ENCODE peak calls at places on chromosome 7, in eight cellular contexts. One of them, this sample, is unnamed.

GRCh38 chr7:66964391-66964790 is 31.0 kb downstream of the SBDS start:
- DNase-seq in A549: no peak
- DNase-seq in ovary: no peak
- DNase-seq in HCT116: no peak
- DNase-seq in psoas muscle: no peak
- DNase-seq in CD4-positive, alpha-beta T cell: no peak
- DNase-seq in substantia nigra: no peak
- DNase-seq in caudate nucleus: no peak
- DNase-seq in this sample: no peak

GRCh38 chr7:88919484-88920131 is 124.1 kb upstream of the TEX47 start:
- DNase-seq in psoas muscle: no peak
- DNase-seq in HCT116: no peak
- DNase-seq in substantia nigra: no peak
- DNase-seq in CD4-positive, alpha-beta T cell: no peak
- DNase-seq in A549: no peak
- DNase-seq in caudate nucleus: no peak
- DNase-seq in ovary: no peak
- DNase-seq in this sample: no peak

GRCh38 chr7:111409714-111410422 is 152.4 kb downstream of the IMMP2L start:
- DNase-seq in HCT116: no peak
- DNase-seq in CD4-positive, alpha-beta T cell: no peak
- DNase-seq in substantia nigra: no peak
- DNase-seq in caudate nucleus: no peak
- DNase-seq in ovary: no peak
- DNase-seq in A549: no peak
- DNase-seq in psoas muscle: no peak
- DNase-seq in this sample: no peak

GRCh38 chr7:1541431-1542162 is 11.1 kb downstream of the MAFK start:
- DNase-seq in psoas muscle: no peak
- DNase-seq in A549: no peak
- DNase-seq in substantia nigra: no peak
- DNase-seq in HCT116: no peak
- DNase-seq in ovary: no peak
- DNase-seq in CD4-positive, alpha-beta T cell: no peak
- DNase-seq in caudate nucleus: no peak
- DNase-seq in this sample: no peak

GRCh38 chr7:137020351-137020750 is 151.9 kb downstream of the CHRM2 start:
- DNase-seq in ovary: no peak
- DNase-seq in psoas muscle: no peak
- DNase-seq in HCT116: no peak
- DNase-seq in A549: no peak
- DNase-seq in substantia nigra: no peak
- DNase-seq in CD4-positive, alpha-beta T cell: no peak
- DNase-seq in caudate nucleus: no peak
- DNase-seq in this sample: no peak

GRCh38 chr7:79988642-79989041 is 146.0 kb upstream of the GNAI1 start:
- DNase-seq in caudate nucleus: no peak
- DNase-seq in CD4-positive, alpha-beta T cell: no peak
- DNase-seq in HCT116: no peak
- DNase-seq in ovary: no peak
- DNase-seq in A549: no peak
- DNase-seq in psoas muscle: no peak
- DNase-seq in substantia nigra: no peak
- DNase-seq in this sample: no peak

GRCh38 chr7:42672339-42672990 is 239.4 kb downstream of the C7orf25 start:
- DNase-seq in ovary: no peak
- DNase-seq in caudate nucleus: no peak
- DNase-seq in substantia nigra: no peak
- DNase-seq in CD4-positive, alpha-beta T cell: no peak
- DNase-seq in psoas muscle: no peak
- DNase-seq in A549: no peak
- DNase-seq in HCT116: no peak
- DNase-seq in this sample: no peak

GRCh38 chr7:39691821-39692220 is 68.4 kb downstream of the RALA start:
- DNase-seq in A549: no peak
- DNase-seq in caudate nucleus: no peak
- DNase-seq in CD4-positive, alpha-beta T cell: no peak
- DNase-seq in substantia nigra: no peak
- DNase-seq in ovary: no peak
- DNase-seq in HCT116: peak; percentile 13
- DNase-seq in psoas muscle: no peak
- DNase-seq in this sample: no peak

GRCh38 chr7:55961994-55962393 is 2.4 kb upstream of the NIPSNAP2 start:
- DNase-seq in ovary: no peak
- DNase-seq in caudate nucleus: no peak
- DNase-seq in HCT116: no peak
- DNase-seq in psoas muscle: no peak
- DNase-seq in A549: no peak
- DNase-seq in substantia nigra: no peak
- DNase-seq in CD4-positive, alpha-beta T cell: no peak
- DNase-seq in this sample: no peak

GRCh38 chr7:17406756-17407155 is 108.3 kb downstream of the AHR start:
- DNase-seq in caudate nucleus: no peak
- DNase-seq in psoas muscle: no peak
- DNase-seq in CD4-positive, alpha-beta T cell: no peak
- DNase-seq in HCT116: no peak
- DNase-seq in substantia nigra: no peak
- DNase-seq in A549: no peak
- DNase-seq in ovary: no peak
- DNase-seq in this sample: no peak

GRCh38 chr7:121832347-121832746 is 40.6 kb upstream of the PTPRZ1 start:
- DNase-seq in HCT116: no peak
- DNase-seq in A549: no peak
- DNase-seq in ovary: no peak
- DNase-seq in substantia nigra: peak; percentile 37
- DNase-seq in psoas muscle: no peak
- DNase-seq in caudate nucleus: peak; percentile 31
- DNase-seq in CD4-positive, alpha-beta T cell: no peak
- DNase-seq in this sample: no peak

GRCh38 chr7:2100278-2101205 is 132.2 kb downstream of the MAD1L1 start:
- DNase-seq in CD4-positive, alpha-beta T cell: peak; percentile 11
- DNase-seq in psoas muscle: no peak
- DNase-seq in ovary: no peak
- DNase-seq in substantia nigra: no peak
- DNase-seq in caudate nucleus: no peak
- DNase-seq in A549: no peak
- DNase-seq in HCT116: no peak
- DNase-seq in this sample: no peak

GRCh38 chr7:3922175-3922635 is 621.2 kb downstream of the SDK1 start:
- DNase-seq in psoas muscle: no peak
- DNase-seq in caudate nucleus: no peak
- DNase-seq in substantia nigra: peak; percentile 29
- DNase-seq in HCT116: peak; percentile 72
- DNase-seq in A549: peak; percentile 56
- DNase-seq in ovary: no peak
- DNase-seq in CD4-positive, alpha-beta T cell: no peak
- DNase-seq in this sample: peak; percentile 25

GRCh38 chr7:128879939-128880746 is 17.5 kb downstream of the ATP6V1F start:
- DNase-seq in caudate nucleus: peak; percentile 43
- DNase-seq in HCT116: no peak
- DNase-seq in CD4-positive, alpha-beta T cell: no peak
- DNase-seq in A549: peak; percentile 96
- DNase-seq in psoas muscle: peak; percentile 64
- DNase-seq in ovary: peak; percentile 62
- DNase-seq in substantia nigra: peak; percentile 49
- DNase-seq in this sample: peak; percentile 63

GRCh38 chr7:38232475-38233366 is 40.7 kb downstream of the TARP start:
- DNase-seq in ovary: no peak
- DNase-seq in caudate nucleus: no peak
- DNase-seq in substantia nigra: no peak
- DNase-seq in HCT116: no peak
- DNase-seq in A549: no peak
- DNase-seq in CD4-positive, alpha-beta T cell: peak; percentile 61
- DNase-seq in psoas muscle: no peak
- DNase-seq in this sample: no peak

GRCh38 chr7:158759245-158759614 is 54.6 kb upstream of the NCAPG2 start:
- DNase-seq in ovary: no peak
- DNase-seq in HCT116: no peak
- DNase-seq in CD4-positive, alpha-beta T cell: no peak
- DNase-seq in substantia nigra: no peak
- DNase-seq in psoas muscle: no peak
- DNase-seq in A549: no peak
- DNase-seq in caudate nucleus: no peak
- DNase-seq in this sample: no peak

GRCh38 chr7:38382627-38383026 is 109.2 kb upstream of the TARP start:
- DNase-seq in HCT116: no peak
- DNase-seq in caudate nucleus: no peak
- DNase-seq in ovary: no peak
- DNase-seq in A549: no peak
- DNase-seq in CD4-positive, alpha-beta T cell: no peak
- DNase-seq in psoas muscle: no peak
- DNase-seq in substantia nigra: no peak
- DNase-seq in this sample: no peak

GRCh38 chr7:74365320-74366022 is 76.3 kb downstream of the CLIP2 start:
- DNase-seq in A549: peak; percentile 95
- DNase-seq in substantia nigra: peak; percentile 87
- DNase-seq in CD4-positive, alpha-beta T cell: no peak
- DNase-seq in caudate nucleus: peak; percentile 70
- DNase-seq in psoas muscle: peak; percentile 38
- DNase-seq in ovary: peak; percentile 54
- DNase-seq in HCT116: peak; percentile 28
- DNase-seq in this sample: peak; percentile 54

DNA sequence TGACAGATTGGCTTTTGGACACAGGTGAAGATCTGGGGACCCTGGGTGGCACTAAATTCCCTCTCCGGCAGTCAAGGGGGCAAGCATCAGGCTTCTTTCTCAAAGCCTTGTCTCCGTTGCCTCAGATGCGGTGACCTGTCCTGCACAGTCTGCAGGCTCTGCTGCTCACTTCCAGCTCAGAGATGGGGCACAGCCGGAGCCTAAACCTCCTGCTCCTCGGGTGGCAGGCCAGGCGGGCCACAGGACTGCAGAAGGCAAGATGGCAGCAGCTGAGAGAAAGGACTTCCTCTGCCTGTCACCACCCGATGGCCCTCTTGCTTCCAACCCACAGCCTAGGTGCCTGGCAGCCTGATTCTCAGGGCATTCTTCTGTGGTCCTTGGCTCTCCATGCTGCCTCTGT is 44.4 kb downstream of the ZC3HC1 start:
- DNase-seq in A549: no peak
- DNase-seq in ovary: no peak
- DNase-seq in CD4-positive, alpha-beta T cell: no peak
- DNase-seq in caudate nucleus: no peak
- DNase-seq in HCT116: no peak
- DNase-seq in substantia nigra: no peak
- DNase-seq in psoas muscle: no peak
- DNase-seq in this sample: no peak
- H3K27ac ChIP-seq in A549: peak overlapping the region; percentile 53
- H3K27ac ChIP-seq in ovary: no peak overlapping the region
- H3K27ac ChIP-seq in CD4-positive, alpha-beta T cell: no peak overlapping the region
- H3K27ac ChIP-seq in caudate nucleus: no peak overlapping the region
- H3K27ac ChIP-seq in HCT116: no peak overlapping the region
- H3K27ac ChIP-seq in substantia nigra: no peak overlapping the region
- H3K27ac ChIP-seq in psoas muscle: no peak overlapping the region
- H3K27ac ChIP-seq in this sample: no peak overlapping the region

DNA sequence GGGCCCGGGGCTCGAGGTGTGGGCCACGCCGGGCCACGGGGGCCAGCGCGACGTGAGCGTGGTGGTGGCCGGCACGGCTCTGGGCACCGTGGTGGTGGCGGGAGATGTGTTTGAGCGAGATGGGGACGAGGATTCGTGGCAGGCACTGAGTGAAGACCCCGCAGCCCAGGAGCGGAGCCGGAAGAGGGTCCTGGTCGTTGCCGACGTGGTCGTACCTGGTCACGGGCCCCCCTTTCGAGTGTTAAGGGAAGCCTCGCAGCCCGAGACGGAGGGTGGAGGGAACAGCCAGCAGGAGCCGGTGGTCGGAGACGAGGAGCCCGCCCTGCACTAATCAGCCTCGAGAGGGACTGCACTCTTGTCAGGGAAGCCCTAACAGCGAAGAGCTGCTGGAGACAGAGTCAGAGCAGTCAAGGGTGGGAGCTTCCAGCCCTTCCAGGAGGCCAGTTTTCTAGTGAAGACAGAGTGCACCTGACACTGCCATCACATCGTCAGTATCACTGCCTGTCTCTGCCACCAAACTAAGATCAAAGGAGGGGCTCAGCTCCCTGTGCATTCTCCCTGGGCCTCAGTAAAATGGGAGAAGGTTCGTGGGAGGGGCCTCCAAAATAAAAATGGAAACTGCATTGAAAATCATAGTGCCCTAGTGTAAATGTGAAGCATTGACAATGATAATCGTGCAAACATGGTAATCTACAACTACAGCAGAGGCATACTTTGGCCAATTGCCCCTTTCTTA is 1.3 kb downstream of the MBLAC1 start:
- DNase-seq in CD4-positive, alpha-beta T cell: no peak
- DNase-seq in psoas muscle: peak; percentile 32
- DNase-seq in caudate nucleus: peak; percentile 53
- DNase-seq in A549: no peak
- DNase-seq in substantia nigra: no peak
- DNase-seq in HCT116: no peak
- DNase-seq in ovary: peak; percentile 54
- DNase-seq in this sample: no peak
- H3K27ac ChIP-seq in CD4-positive, alpha-beta T cell: peak overlapping the region; percentile 96
- H3K27ac ChIP-seq in psoas muscle: peak overlapping the region; percentile 91
- H3K27ac ChIP-seq in caudate nucleus: peak overlapping the region; percentile 99
- H3K27ac ChIP-seq in A549: peak overlapping the region; percentile 94
- H3K27ac ChIP-seq in substantia nigra: peak overlapping the region; percentile 96
- H3K27ac ChIP-seq in HCT116: peak overlapping the region; percentile 98
- H3K27ac ChIP-seq in ovary: peak overlapping the region; percentile 95
- H3K27ac ChIP-seq in this sample: peak overlapping the region; percentile 97

DNA sequence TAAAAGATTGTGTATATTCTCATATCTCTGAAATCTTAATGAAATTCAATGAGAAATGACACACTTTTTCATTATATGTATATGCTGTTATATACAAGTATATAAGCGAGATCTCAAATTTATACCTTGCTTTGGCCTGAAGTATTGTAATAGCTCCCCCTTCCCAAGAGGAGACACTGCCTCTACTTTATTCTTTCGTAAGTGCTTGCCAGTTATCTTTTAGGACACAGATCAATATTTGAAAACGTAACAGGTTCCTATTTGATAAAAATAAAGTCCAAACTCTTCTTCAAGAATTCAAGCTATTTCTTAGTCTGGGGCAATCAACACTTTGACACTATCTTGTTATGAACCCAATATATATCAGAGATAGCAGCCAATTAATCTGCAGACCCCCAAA is 24.9 kb downstream of the WASL start:
- DNase-seq in A549: no peak
- DNase-seq in substantia nigra: no peak
- DNase-seq in CD4-positive, alpha-beta T cell: no peak
- DNase-seq in ovary: no peak
- DNase-seq in caudate nucleus: no peak
- DNase-seq in psoas muscle: no peak
- DNase-seq in HCT116: no peak
- DNase-seq in this sample: no peak
- H3K27ac ChIP-seq in A549: peak overlapping the region; percentile 45
- H3K27ac ChIP-seq in substantia nigra: no peak overlapping the region
- H3K27ac ChIP-seq in CD4-positive, alpha-beta T cell: no peak overlapping the region
- H3K27ac ChIP-seq in ovary: no peak overlapping the region
- H3K27ac ChIP-seq in caudate nucleus: no peak overlapping the region
- H3K27ac ChIP-seq in psoas muscle: no peak overlapping the region
- H3K27ac ChIP-seq in HCT116: no peak overlapping the region
- H3K27ac ChIP-seq in this sample: no peak overlapping the region

DNA sequence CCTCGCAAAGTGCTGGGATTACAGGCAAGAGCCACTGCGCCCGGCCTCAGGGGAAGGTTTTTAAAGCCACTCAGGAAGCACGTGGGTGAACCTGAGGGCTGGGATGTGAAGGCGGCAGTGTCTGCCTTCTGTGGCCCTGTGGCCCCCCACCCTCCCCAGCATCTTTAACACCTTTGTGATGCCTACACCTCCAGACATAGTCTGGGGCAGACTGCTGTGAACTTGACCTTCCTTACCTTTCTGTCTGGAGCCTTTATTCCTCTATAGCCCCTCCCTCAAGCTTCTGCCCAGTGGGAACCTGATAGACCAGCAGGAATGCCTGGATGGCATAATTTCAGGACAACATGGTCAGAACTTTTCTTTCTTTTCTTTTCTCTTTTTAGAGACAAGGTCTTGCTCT is 550.2 kb downstream of the GALNT17 start:
- DNase-seq in psoas muscle: no peak
- DNase-seq in A549: no peak
- DNase-seq in caudate nucleus: no peak
- DNase-seq in HCT116: no peak
- DNase-seq in ovary: no peak
- DNase-seq in substantia nigra: no peak
- DNase-seq in CD4-positive, alpha-beta T cell: no peak
- DNase-seq in this sample: no peak
- H3K27ac ChIP-seq in psoas muscle: no peak overlapping the region
- H3K27ac ChIP-seq in A549: no peak overlapping the region
- H3K27ac ChIP-seq in caudate nucleus: no peak overlapping the region
- H3K27ac ChIP-seq in HCT116: no peak overlapping the region
- H3K27ac ChIP-seq in ovary: no peak overlapping the region
- H3K27ac ChIP-seq in substantia nigra: no peak overlapping the region
- H3K27ac ChIP-seq in CD4-positive, alpha-beta T cell: no peak overlapping the region
- H3K27ac ChIP-seq in this sample: no peak overlapping the region